ENCODE peak calls at places on chromosomes 5 and 9, in nine cellular contexts. B, X, J, Z, H, P, G, Y and S are unnamed samples.

GRCh38 chr9:22005700-22006605 is 3.2 kb downstream of the CDKN2B start:
- DNase-seq in X (no peak), B (no peak), J (no peak), H (peak), Y (peak), G (peak), Z (no peak), P (peak), S (no peak)

GRCh38 chr5:92544042-92544441 is 1037.0 kb downstream of the NR2F1-AS1 start:
- DNase-seq in G (peak), J (no peak), B (no peak), Y (no peak), X (peak), H (no peak), Z (no peak), P (no peak), S (no peak)

GRCh38 chr9:73565833-73566465 is 414.3 kb downstream of the ANXA1 start:
- DNase-seq in X (peak), P (peak), H (no peak), J (peak), G (peak), B (no peak), Z (no peak), Y (peak), S (peak)

GRCh38 chr9:132241840-132242620 is 80.2 kb downstream of the NTNG2 start:
- DNase-seq in P (peak), G (no peak), X (peak), H (no peak), Z (no peak), J (no peak), B (no peak), Y (no peak), S (peak)

GRCh38 chr9:122777935-122778671 is 10.6 kb upstream of the OR5C1 start:
- DNase-seq in J (no peak), P (no peak), Z (no peak), G (peak), Y (peak), X (no peak), B (no peak), H (no peak), S (no peak)

GRCh38 chr9:5438301-5439162 is 807 bp upstream of the PLGRKT start:
- DNase-seq in B (no peak), P (no peak), Z (no peak), G (peak), H (no peak), J (no peak), X (no peak), Y (peak), S (peak)

GRCh38 chr9:76662476-76663281 is 101.6 kb upstream of the PCA3 start:
- DNase-seq in J (no peak), P (no peak), Y (no peak), Z (no peak), H (no peak), X (no peak), B (no peak), G (peak), S (no peak)

GRCh38 chr9:125544988-125545651 is 161.9 kb downstream of the MAPKAP1 start:
- DNase-seq in G (peak), H (peak), X (no peak), J (no peak), B (peak), P (no peak), Y (no peak), Z (no peak), S (no peak)

GRCh38 chr5:138706655-138707480 is 46.4 kb upstream of the CTNNA1 start:
- DNase-seq in Z (no peak), B (no peak), H (no peak), Y (peak), P (no peak), X (no peak), G (peak), J (no peak), S (no peak)

GRCh38 chr9:73042155-73042554 is 89.3 kb upstream of the ALDH1A1 start:
- DNase-seq in J (no peak), Y (peak), P (no peak), H (no peak), X (no peak), G (peak), Z (no peak), B (no peak), S (no peak)

GRCh38 chr9:90825586-90825985 is 24.0 kb downstream of the SYK start:
- DNase-seq in H (no peak), G (no peak), B (no peak), Z (no peak), Y (no peak), P (no peak), X (no peak), J (no peak), S (no peak)

GRCh38 chr5:153632748-153633290 is 142.3 kb downstream of the GRIA1 start:
- DNase-seq in Y (no peak), H (no peak), B (no peak), X (no peak), G (peak), J (no peak), Z (no peak), P (no peak), S (no peak)

GRCh38 chr9:2597483-2597882 is 24.1 kb upstream of the VLDLR start:
- DNase-seq in G (peak), B (no peak), Y (no peak), H (no peak), X (no peak), Z (no peak), P (no peak), J (no peak), S (no peak)

GRCh38 chr9:2601785-2602378 is 19.7 kb upstream of the VLDLR start:
- DNase-seq in G (no peak), X (no peak), Y (no peak), B (no peak), Z (no peak), H (no peak), P (no peak), J (no peak), S (no peak)

GRCh38 chr9:2599896-2600295 is 21.7 kb upstream of the VLDLR start:
- DNase-seq in P (no peak), G (no peak), B (no peak), X (no peak), Y (no peak), Z (no peak), J (no peak), H (no peak), S (no peak)

GRCh38 chr9:2602704-2603116 is 18.9 kb upstream of the VLDLR start:
- DNase-seq in Y (no peak), B (no peak), P (no peak), J (no peak), G (no peak), Z (no peak), X (no peak), H (no peak), S (no peak)

GRCh38 chr9:2600307-2600706 is 21.3 kb upstream of the VLDLR start:
- DNase-seq in Z (no peak), J (no peak), G (no peak), P (no peak), B (no peak), H (no peak), Y (no peak), X (no peak), S (no peak)
- TF ChIP-seq CTCF in Z (no peak), J (no peak), G (no peak), P (no peak), B (no peak), H (no peak), Y (peak), X (no peak), S (peak)

DNA sequence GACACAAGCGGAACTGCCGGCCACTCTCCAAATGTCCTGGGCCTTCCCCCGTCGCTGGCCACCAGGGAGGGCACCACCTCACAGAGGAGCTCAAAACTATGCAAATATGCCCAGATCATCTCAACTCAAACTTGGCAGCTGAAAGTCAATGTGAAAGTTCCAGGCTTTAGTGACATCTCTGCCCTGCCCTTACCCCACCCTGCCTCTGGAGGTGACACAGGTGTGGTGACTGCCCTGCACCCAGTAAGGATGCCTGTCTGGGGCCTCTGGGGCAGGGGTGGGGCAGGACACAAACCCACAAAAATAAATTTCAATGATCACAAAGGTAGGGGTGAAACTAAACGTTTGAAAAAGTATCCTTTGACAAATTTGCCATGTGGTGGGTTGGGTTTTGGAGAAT is 213.4 kb downstream of the HSPA4 start:
- DNase-seq in P (no peak), B (no peak), Y (no peak), J (no peak), G (no peak), Z (no peak), X (no peak), H (no peak), S (peak)
- TF ChIP-seq CTCF in P (no peak), B (no peak), Y (no peak), J (no peak), G (no peak), Z (no peak), X (no peak), H (no peak), S (no peak)

GRCh38 chr5:159135896-159136531 is 36.3 kb upstream of the EBF1 start:
- DNase-seq in P (no peak), Y (peak), Z (no peak), X (no peak), B (no peak), G (peak), H (no peak), J (no peak), S (no peak)

DNA sequence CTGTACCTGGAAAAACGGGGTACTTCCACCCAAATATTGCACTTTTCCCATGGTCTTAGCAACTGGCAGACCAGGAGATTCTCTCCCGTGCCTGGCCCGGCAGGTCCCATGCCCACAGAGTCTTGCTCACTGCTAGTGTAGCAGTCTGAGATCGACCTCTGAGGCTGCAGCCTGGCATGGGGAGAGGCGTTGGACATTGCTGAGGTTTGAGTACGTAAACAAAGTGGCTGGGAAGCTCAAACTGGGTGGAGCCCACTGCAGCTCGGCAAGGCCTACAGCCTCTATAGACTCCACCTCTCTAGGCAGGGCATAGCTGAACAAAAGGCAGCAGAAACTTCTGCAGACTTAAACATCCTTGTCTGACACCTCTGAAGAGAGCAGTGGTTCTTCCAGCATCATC is 40.1 kb upstream of the EBF1 start:
- DNase-seq in G (no peak), B (no peak), Z (no peak), P (no peak), J (no peak), X (no peak), Y (no peak), H (no peak), S (no peak)
- TF ChIP-seq CTCF in G (no peak), B (no peak), Z (no peak), P (no peak), J (no peak), X (no peak), Y (no peak), H (no peak), S (no peak)

DNA sequence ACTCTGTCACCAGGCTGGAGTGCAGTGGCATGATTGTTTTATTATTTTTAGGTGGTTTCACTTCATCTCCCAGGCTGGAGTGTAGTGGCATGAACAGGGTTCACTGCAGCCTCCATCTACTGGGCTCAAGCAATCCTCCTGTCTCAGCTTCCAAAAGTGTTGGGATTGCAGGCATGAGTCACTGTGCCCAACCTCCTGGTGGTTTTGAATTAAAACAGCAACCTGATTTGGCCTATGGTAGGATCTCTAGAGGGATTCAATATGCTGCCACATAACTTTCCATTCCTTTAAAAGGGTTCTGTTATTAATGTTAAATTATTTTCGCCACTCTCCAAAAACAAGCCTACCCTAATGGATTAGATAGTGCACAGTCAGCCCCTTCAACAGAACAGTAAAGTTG is 9.9 kb upstream of the HSPA4 start:
- DNase-seq in X (no peak), P (no peak), J (no peak), Y (peak), G (peak), B (no peak), Z (no peak), H (no peak), S (no peak)
- TF ChIP-seq CTCF in X (no peak), P (no peak), J (no peak), Y (peak), G (no peak), B (no peak), Z (no peak), H (no peak), S (no peak)

GRCh38 chr9:135605238-135605781 is 34.0 kb downstream of the GLT6D1 start:
- DNase-seq in P (no peak), G (no peak), H (no peak), Z (peak), X (no peak), Y (no peak), J (no peak), B (no peak), S (no peak)

GRCh38 chr9:135600296-135600805 is 38.8 kb downstream of the PAEP start:
- DNase-seq in X (no peak), J (no peak), P (no peak), H (no peak), Y (no peak), G (no peak), B (no peak), Z (no peak), S (no peak)

GRCh38 chr9:135601988-135602387 is 37.4 kb downstream of the GLT6D1 start:
- DNase-seq in B (no peak), P (no peak), X (no peak), Y (no peak), Z (no peak), J (no peak), H (no peak), G (no peak), S (no peak)

GRCh38 chr9:135604437-135605237 is 34.7 kb downstream of the GLT6D1 start:
- DNase-seq in G (no peak), B (no peak), Y (no peak), H (peak), P (no peak), X (no peak), Z (peak), J (no peak), S (no peak)

GRCh38 chr9:135602789-135603481 is 36.4 kb downstream of the GLT6D1 start:
- DNase-seq in H (peak), B (no peak), Z (no peak), G (peak), Y (peak), J (no peak), X (peak), P (peak), S (peak)
- TF ChIP-seq CTCF in H (peak), B (peak), Z (peak), G (peak), Y (peak), J (peak), X (peak), P (peak), S (peak)

GRCh38 chr9:463455-464125 is 248.9 kb downstream of the DOCK8 start:
- DNase-seq in H (no peak), J (peak), X (no peak), G (no peak), Y (no peak), Z (no peak), P (no peak), B (no peak), S (no peak)

GRCh38 chr9:462611-463010 is 247.9 kb downstream of the DOCK8 start:
- DNase-seq in P (no peak), J (no peak), Z (no peak), X (no peak), G (no peak), Y (no peak), B (no peak), H (no peak), S (no peak)

GRCh38 chr9:456365-456764 is 241.7 kb downstream of the DOCK8 start:
- DNase-seq in G (no peak), H (no peak), Y (no peak), B (no peak), X (no peak), P (no peak), Z (no peak), J (no peak), S (no peak)

DNA sequence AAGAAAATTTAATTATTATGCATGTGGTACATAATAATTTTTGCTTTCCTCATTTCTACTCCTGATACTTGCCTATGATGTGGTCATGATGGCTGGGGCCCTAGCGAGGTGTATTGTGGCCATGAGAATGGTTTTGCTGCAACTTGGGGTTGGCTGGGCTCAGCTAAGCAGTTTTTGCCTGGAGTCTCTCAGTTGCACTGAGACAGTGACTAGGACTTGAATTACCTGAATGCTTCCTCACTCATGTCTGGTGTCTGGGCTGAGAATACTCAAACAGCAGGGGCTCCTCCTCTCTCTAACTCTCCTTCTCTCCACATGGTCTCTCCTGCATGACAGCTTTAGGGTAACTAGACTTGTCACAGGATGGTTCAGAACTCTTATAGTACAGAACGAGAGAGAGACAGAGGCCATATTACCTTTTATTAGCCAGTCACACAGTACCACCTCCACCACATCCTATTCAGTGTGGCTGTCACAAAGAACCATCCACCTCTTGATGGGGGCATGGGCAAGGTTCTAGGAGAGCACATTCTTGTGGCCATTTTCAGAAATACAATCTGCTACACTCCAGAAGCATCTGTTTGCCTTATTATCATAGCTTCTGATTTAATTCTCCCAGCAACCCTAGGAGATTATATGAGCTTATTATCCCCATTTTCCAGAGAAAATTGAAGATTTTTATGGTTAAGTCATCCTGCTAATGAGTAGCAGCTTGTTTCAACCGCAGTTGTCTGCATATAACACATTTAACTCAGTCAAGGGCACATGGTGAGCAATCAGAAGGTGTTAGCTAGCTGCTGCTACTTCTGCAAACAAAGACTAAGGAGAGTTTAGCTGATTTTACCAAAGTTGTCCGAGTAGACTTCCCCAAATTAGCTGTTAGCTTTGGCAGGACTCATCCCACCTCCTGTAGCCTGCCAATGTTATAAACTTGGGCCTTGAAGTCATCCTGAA is 245.1 kb downstream of the DOCK8 start:
- DNase-seq in Y (no peak), H (no peak), X (no peak), G (no peak), Z (no peak), B (no peak), J (no peak), P (no peak), S (peak)
- TF ChIP-seq CTCF in Y (no peak), H (no peak), X (no peak), G (no peak), Z (no peak), B (no peak), J (no peak), P (no peak), S (no peak)

DNA sequence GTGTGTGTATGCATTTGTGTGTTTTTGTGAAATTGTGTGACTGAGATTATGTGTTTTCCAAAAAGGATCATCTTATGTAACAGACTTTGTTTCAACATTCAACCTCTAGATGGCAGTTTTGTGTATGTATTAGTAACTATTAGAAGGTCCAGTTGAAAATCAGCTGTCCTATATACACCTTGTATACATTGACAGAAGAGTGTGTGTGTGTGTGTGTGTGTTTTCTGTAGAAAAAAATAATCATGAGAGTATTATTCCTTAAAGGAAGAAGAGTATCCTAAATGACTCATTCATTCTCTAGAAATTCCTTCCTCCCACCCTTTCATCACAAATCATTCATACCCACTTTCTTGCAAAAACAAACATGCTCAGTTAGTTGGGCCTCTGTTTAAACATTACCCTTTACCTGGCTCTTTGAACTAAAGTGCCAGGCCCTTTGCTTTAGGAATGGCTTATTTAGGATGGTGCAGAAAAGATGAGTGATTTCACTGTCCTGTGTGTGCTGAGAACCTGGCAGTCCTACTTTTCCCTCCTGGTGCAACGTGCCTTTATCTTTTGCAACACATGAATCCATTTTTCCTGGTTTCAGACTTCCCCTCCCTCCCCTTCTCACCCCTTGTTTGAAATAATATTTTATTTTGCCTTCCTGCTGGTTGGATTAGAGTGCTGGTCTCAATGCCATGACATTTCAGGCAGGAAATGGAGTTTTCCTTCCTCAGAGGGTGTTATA is 152.2 kb downstream of the ARHGAP26 start:
- DNase-seq in G (peak), Z (no peak), H (no peak), P (no peak), B (no peak), Y (no peak), J (peak), X (no peak), S (no peak)
- TF ChIP-seq CTCF in G (peak), Z (peak), H (peak), P (peak), B (peak), Y (peak), J (peak), X (peak), S (peak)